ENCODE peak calls at places on chromosomes 5 and 9, in four cellular contexts. One of them, this sample, is unnamed.

GRCh38 chr9:92223758-92224157 is 69.7 kb downstream of the IARS1 start:
- DNase-seq in pons: no peak
- DNase-seq in kidney epithelial cell: no peak
- DNase-seq in SJSA1: no peak
- DNase-seq in this sample: no peak

GRCh38 chr9:27297050-27297449 is at the start of gene EQTN:
- DNase-seq in pons: no peak
- DNase-seq in kidney epithelial cell: no peak
- DNase-seq in SJSA1: no peak
- DNase-seq in this sample: no peak

GRCh38 chr5:133723651-133724366 is 111.5 kb upstream of the FSTL4 start:
- DNase-seq in SJSA1: peak
- DNase-seq in pons: no peak
- DNase-seq in kidney epithelial cell: no peak
- DNase-seq in this sample: no peak

GRCh38 chr9:137341227-137341626 is 39.2 kb upstream of the NRARP start:
- DNase-seq in kidney epithelial cell: no peak
- DNase-seq in SJSA1: no peak
- DNase-seq in pons: no peak
- DNase-seq in this sample: no peak

GRCh38 chr5:112419050-112419595 is at the start of gene EPB41L4A:
- DNase-seq in kidney epithelial cell: no peak
- DNase-seq in pons: no peak
- DNase-seq in SJSA1: no peak
- DNase-seq in this sample: no peak

GRCh38 chr5:38208782-38209378 is 49.5 kb upstream of the EGFLAM start:
- DNase-seq in kidney epithelial cell: no peak
- DNase-seq in pons: peak
- DNase-seq in SJSA1: no peak
- DNase-seq in this sample: peak

GRCh38 chr9:13485068-13485596 is 205.6 kb upstream of the MPDZ start:
- DNase-seq in kidney epithelial cell: peak
- DNase-seq in pons: no peak
- DNase-seq in SJSA1: no peak
- DNase-seq in this sample: no peak

GRCh38 chr5:178473858-178474257 is 116.3 kb downstream of the COL23A1 start:
- DNase-seq in pons: no peak
- DNase-seq in SJSA1: no peak
- DNase-seq in kidney epithelial cell: no peak
- DNase-seq in this sample: no peak

GRCh38 chr5:132022737-132023136 is 11.3 kb upstream of the ACSL6 start:
- DNase-seq in pons: no peak
- DNase-seq in kidney epithelial cell: no peak
- DNase-seq in SJSA1: no peak
- DNase-seq in this sample: no peak

GRCh38 chr9:125650271-125650737 is 56.7 kb downstream of the MAPKAP1 start:
- DNase-seq in pons: peak
- DNase-seq in SJSA1: no peak
- DNase-seq in kidney epithelial cell: peak
- DNase-seq in this sample: no peak

GRCh38 chr5:84450617-84451414 is 66.1 kb upstream of the EDIL3 start:
- DNase-seq in SJSA1: no peak
- DNase-seq in pons: no peak
- DNase-seq in kidney epithelial cell: no peak
- DNase-seq in this sample: no peak

GRCh38 chr9:82188817-82189216 is 200.2 kb downstream of the SPATA31D1 start:
- DNase-seq in kidney epithelial cell: no peak
- DNase-seq in pons: no peak
- DNase-seq in SJSA1: no peak
- DNase-seq in this sample: no peak

GRCh38 chr9:129894106-129894823 is 59.0 kb downstream of the USP20 start:
- DNase-seq in SJSA1: no peak
- DNase-seq in kidney epithelial cell: no peak
- DNase-seq in pons: no peak
- DNase-seq in this sample: no peak

GRCh38 chr5:132461671-132462070 is 28.9 kb downstream of the IRF1 start:
- DNase-seq in SJSA1: no peak
- DNase-seq in pons: no peak
- DNase-seq in kidney epithelial cell: no peak
- DNase-seq in this sample: no peak

GRCh38 chr5:179387151-179388110 is 42.2 kb upstream of the ADAMTS2 start:
- DNase-seq in kidney epithelial cell: no peak
- DNase-seq in pons: no peak
- DNase-seq in SJSA1: peak
- DNase-seq in this sample: no peak

GRCh38 chr9:21684831-21685362 is 117.5 kb upstream of the MTAP start:
- DNase-seq in SJSA1: peak
- DNase-seq in pons: no peak
- DNase-seq in kidney epithelial cell: peak
- DNase-seq in this sample: no peak

GRCh38 chr5:113123563-113123962 is 147.0 kb downstream of the DCP2 start:
- DNase-seq in pons: no peak
- DNase-seq in kidney epithelial cell: peak
- DNase-seq in SJSA1: no peak
- DNase-seq in this sample: no peak

GRCh38 chr9:130138791-130139190 is 33.4 kb upstream of the NCS1 start:
- DNase-seq in SJSA1: peak
- DNase-seq in kidney epithelial cell: no peak
- DNase-seq in pons: peak
- DNase-seq in this sample: peak

GRCh38 chr5:113378960-113379541 is 55.7 kb downstream of the TSSK1B start:
- DNase-seq in SJSA1: peak
- DNase-seq in pons: peak
- DNase-seq in kidney epithelial cell: no peak
- DNase-seq in this sample: peak

GRCh38 chr5:96133337-96134094 is 171.9 kb upstream of the ELL2 start:
- DNase-seq in pons: no peak
- DNase-seq in kidney epithelial cell: no peak
- DNase-seq in SJSA1: no peak
- DNase-seq in this sample: no peak

GRCh38 chr5:61275841-61276240 is 56.2 kb upstream of the ZSWIM6 start:
- DNase-seq in kidney epithelial cell: no peak
- DNase-seq in pons: peak
- DNase-seq in SJSA1: peak
- DNase-seq in this sample: peak

GRCh38 chr5:126368239-126368812 is 54.9 kb upstream of the GRAMD2B start:
- DNase-seq in SJSA1: no peak
- DNase-seq in kidney epithelial cell: no peak
- DNase-seq in pons: no peak
- DNase-seq in this sample: no peak

GRCh38 chr9:122158202-122158601 is 1.4 kb downstream of the NDUFA8 start:
- DNase-seq in SJSA1: peak
- DNase-seq in pons: no peak
- DNase-seq in kidney epithelial cell: no peak
- DNase-seq in this sample: no peak

GRCh38 chr5:6550628-6551027 is 82.2 kb downstream of the NSUN2 start:
- DNase-seq in pons: no peak
- DNase-seq in kidney epithelial cell: no peak
- DNase-seq in SJSA1: peak
- DNase-seq in this sample: no peak

GRCh38 chr9:86361176-86361575 is 7.0 kb upstream of the TUT7 start:
- DNase-seq in pons: no peak
- DNase-seq in SJSA1: no peak
- DNase-seq in kidney epithelial cell: no peak
- DNase-seq in this sample: no peak

GRCh38 chr5:42840279-42840678 is 28.6 kb upstream of the SELENOP start:
- DNase-seq in SJSA1: no peak
- DNase-seq in kidney epithelial cell: peak
- DNase-seq in pons: no peak
- DNase-seq in this sample: no peak

GRCh38 chr5:4058899-4059298 is 463.3 kb downstream of the IRX1 start:
- DNase-seq in kidney epithelial cell: no peak
- DNase-seq in pons: no peak
- DNase-seq in SJSA1: no peak
- DNase-seq in this sample: no peak

GRCh38 chr5:156764149-156764548 is 85.9 kb upstream of the PPP1R2B start:
- DNase-seq in kidney epithelial cell: no peak
- DNase-seq in SJSA1: no peak
- DNase-seq in pons: no peak
- DNase-seq in this sample: no peak

GRCh38 chr5:2751592-2752021 is at the start of gene IRX2:
- DNase-seq in pons: peak
- DNase-seq in SJSA1: peak
- DNase-seq in kidney epithelial cell: peak
- DNase-seq in this sample: peak